ENCODE peak calls at places on chromosomes 1 and 21, in four cellular contexts. D is cardiac muscle cell; C is activated CD8-positive, alpha-beta T cell treated with anti-CD3 and anti-CD28 coated beads for 36 hours; Z is heart left ventricle. X is an unnamed sample.

GRCh38 chr1:202854787-202855186 is 34.2 kb downstream of the RABIF start:
- DNase-seq in D (no peak), Z (no peak), C (no peak), X (no peak)

GRCh38 chr1:160795951-160796383 is at the start of gene LY9:
- DNase-seq in D (no peak), Z (no peak), C (peak; percentile 93), X (no peak)

GRCh38 chr1:19698181-19698580 is 33.5 kb downstream of the HTR6 start:
- DNase-seq in C (no peak), D (no peak), Z (no peak), X (no peak)

GRCh38 chr21:15050588-15051377 is 14.0 kb downstream of the NRIP1 start:
- DNase-seq in Z (no peak), C (no peak), D (no peak), X (no peak)

GRCh38 chr1:147850737-147851136 is 51.9 kb upstream of the GJA8 start:
- DNase-seq in C (no peak), Z (no peak), D (no peak), X (no peak)

GRCh38 chr1:70890408-70890807 is 157.2 kb downstream of the PTGER3 start:
- DNase-seq in D (no peak), Z (no peak), C (no peak), X (no peak)

GRCh38 chr1:4298333-4298732 is 356.1 kb upstream of the AJAP1 start:
- DNase-seq in D (no peak), Z (no peak), C (no peak), X (no peak)

GRCh38 chr1:102593276-102593675 is 515.0 kb downstream of the COL11A1 start:
- DNase-seq in C (no peak), Z (no peak), D (no peak), X (no peak)

GRCh38 chr1:229848762-229849677 is 218.0 kb upstream of the GALNT2 start:
- DNase-seq in C (peak; percentile 17), Z (no peak), D (peak; percentile 54), X (no peak)

GRCh38 chr1:210223174-210223904 is 9.3 kb upstream of the SERTAD4 start:
- DNase-seq in C (no peak), D (no peak), Z (no peak), X (peak; percentile 29)

GRCh38 chr1:231965615-231966014 is 339.0 kb downstream of the DISC1 start:
- DNase-seq in C (no peak), Z (no peak), D (no peak), X (no peak)

GRCh38 chr21:41663805-41664788 is 102.8 kb downstream of the RIPK4 start:
- DNase-seq in C (peak; percentile 23), D (peak; percentile 27), Z (no peak), X (no peak)

GRCh38 chr1:22255341-22256212 is 112.7 kb upstream of the WNT4 start:
- DNase-seq in C (no peak), D (no peak), Z (no peak), X (no peak)

DNA sequence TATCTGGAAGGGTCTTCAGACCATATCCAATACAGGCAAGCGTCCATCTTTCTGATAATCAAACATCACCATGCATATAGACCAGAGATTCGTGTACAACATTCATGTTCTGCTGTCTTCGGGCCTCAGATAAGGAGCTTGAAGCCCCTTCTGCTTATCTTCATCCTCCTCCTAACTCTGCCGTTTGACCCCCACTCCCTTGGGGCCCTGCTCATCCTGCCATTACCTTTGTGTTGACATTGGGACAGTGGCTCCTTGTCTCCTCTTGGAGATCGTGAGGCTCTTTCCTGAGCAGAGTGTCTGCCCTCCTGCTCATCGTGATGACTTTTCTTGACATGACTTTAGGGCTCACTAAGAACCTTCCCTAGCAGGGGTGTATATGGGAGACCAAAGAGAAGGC is 37.3 kb downstream of the ACTL8 start:
- DNase-seq in Z (no peak), C (no peak), D (no peak), X (no peak)
- TF ChIP-seq CTCF in Z (no peak), C (no peak), D (no peak), X (no peak)

DNA sequence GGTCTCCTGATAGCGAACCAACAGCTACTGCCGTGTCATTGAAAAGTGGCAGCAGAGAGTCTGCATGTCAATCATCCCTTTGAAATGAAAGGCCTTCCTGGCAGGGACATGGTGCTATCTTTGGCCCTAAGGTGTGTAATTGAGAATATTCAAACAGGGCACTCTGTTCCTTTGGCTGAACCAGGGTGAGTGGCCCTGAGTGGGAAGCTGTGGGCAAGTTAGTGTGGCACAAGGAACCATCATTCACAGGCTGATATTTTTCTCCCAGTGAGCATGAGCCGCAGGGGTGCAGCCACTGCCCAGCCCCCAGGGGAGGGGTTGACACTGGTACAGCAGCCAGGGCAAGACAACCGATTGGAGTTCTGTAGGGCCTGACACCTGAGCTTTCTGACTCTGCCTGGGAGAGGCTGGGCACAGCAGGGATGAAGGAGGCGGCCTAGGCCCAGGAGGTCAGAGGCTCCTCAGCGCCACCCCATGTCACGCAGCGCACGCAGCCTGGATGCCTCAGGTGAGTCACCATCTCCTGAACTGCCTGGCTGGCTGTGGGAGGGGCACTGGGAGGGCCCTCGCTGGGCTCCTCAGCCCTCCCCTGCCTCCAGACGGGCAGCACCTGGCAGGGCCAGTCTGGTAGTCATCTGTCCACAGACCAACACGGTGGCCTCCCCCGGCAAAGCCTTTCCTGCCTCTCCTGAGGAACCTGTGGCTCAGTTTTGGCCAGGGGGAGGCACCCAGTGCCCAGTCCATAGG is 13.2 kb downstream of the QSOX1 start:
- DNase-seq in C (peak; percentile 17), D (peak; percentile 32), Z (peak; percentile 45), X (no peak)
- TF ChIP-seq CTCF in C (no peak), D (no peak), Z (no peak), X (no peak)

DNA sequence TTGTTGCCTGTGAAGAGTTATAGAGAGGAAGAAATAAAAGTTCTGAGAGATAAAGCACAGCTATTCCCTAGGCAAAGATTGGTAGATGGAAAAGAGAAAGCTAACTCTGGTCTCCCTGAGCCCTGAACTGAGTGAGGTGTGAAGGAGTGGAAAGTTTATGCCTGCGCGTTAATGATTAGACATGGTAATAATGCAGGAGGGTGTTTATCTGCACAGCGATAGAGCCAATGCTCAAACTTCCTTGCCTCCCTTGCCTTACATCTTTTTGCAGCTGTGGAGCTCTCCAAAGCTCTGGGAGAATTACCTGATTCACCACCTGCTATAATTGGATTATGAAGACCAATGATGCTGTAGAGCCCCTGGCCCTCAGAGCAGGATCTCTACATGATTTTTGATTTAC is 32.8 kb upstream of the CHRM3 start:
- DNase-seq in C (no peak), D (no peak), Z (no peak), X (no peak)
- TF ChIP-seq CTCF in C (no peak), D (no peak), Z (no peak), X (no peak)

DNA sequence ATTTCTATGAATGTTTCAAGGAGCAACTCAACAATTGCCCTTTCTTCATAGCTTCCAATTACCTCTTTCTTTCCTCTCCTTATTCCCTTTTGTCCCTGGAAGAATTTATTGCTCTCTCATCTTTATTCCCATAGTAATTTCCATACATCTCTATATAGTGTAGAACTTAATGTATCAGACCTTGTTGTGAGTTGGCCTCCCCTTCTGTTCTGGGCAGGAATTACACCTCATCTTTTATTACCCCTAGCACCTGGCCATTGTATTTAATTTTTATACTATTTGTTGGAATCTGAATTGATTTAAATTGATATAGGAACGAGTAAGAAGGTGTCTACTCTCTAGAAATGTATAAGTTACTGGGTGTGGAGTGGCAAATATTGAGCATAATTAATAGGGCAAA is 114.5 kb downstream of the CACHD1 start:
- DNase-seq in C (no peak), Z (no peak), D (no peak), X (no peak)
- TF ChIP-seq CTCF in C (peak; percentile 46), Z (no peak), D (peak; percentile 39), X (no peak)

X was measured in nephron progenitor cell.